ENCODE peak calls at places on chromosomes 1 and 21, in nine cellular contexts. S is coronary artery; P is dorsolateral prefrontal cortex; Q is AG04449; D is endodermal cell; M is tibial artery; Y is CD8-positive, alpha-beta T cell; L is foreskin fibroblast; B is heart left ventricle. X is an unnamed sample.

GRCh38 chr1:14499312-14500040 is 99.0 kb upstream of the KAZN start:
- DNase-seq in S (no peak), Y (no peak), D (peak; percentile 17), Q (no peak), B (no peak), M (no peak), P (no peak), L (no peak), X (no peak)

GRCh38 chr1:234875953-234876814 is 252.5 kb downstream of the TOMM20 start:
- DNase-seq in S (no peak), B (no peak), M (peak; percentile 38), P (peak; percentile 21), Q (no peak), Y (no peak), L (peak; percentile 68), D (no peak), X (no peak)

GRCh38 chr1:201295861-201296260 is 12.6 kb downstream of the PKP1 start:
- DNase-seq in L (peak; percentile 84), S (no peak), B (no peak), Q (peak; percentile 42), P (no peak), Y (no peak), M (no peak), D (no peak), X (no peak)

GRCh38 chr1:31568895-31569655 is 7.2 kb upstream of the TINAGL1 start:
- DNase-seq in D (peak; percentile 47), P (no peak), Q (no peak), L (no peak), B (no peak), Y (no peak), M (no peak), S (no peak), X (no peak)

GRCh38 chr21:46319192-46319591 is 4.5 kb downstream of the C21orf58 start:
- DNase-seq in B (no peak), P (no peak), Y (no peak), L (no peak), Q (no peak), S (no peak), D (peak; percentile 45), M (no peak), X (no peak)

GRCh38 chr1:243268284-243268653 is 12.4 kb downstream of the SDCCAG8 start:
- DNase-seq in L (peak; percentile 92), P (no peak), D (no peak), Y (no peak), B (no peak), Q (no peak), M (no peak), S (no peak), X (peak; percentile 61)

GRCh38 chr1:70745199-70745598 is 302.4 kb downstream of the PTGER3 start:
- DNase-seq in P (no peak), M (no peak), S (no peak), Q (no peak), D (peak; percentile 66), L (peak; percentile 6), Y (no peak), B (no peak), X (no peak)

GRCh38 chr1:25145775-25146381 is 86.4 kb downstream of the SYF2 start:
- DNase-seq in D (no peak), P (no peak), B (no peak), S (no peak), M (no peak), Q (no peak), L (no peak), Y (no peak), X (no peak)

GRCh38 chr1:13228343-13228781 is 2.4 kb upstream of the PRAMEF18 start:
- DNase-seq in D (peak; percentile 76), P (no peak), M (no peak), S (no peak), L (no peak), B (peak; percentile 3), Y (peak; percentile 24), Q (no peak), X (no peak)

GRCh38 chr1:40404670-40405462 is 31.3 kb downstream of the SMAP2 start:
- DNase-seq in P (no peak), S (no peak), Q (no peak), L (peak; percentile 81), M (no peak), D (no peak), B (no peak), Y (no peak), X (peak; percentile 60)

GRCh38 chr1:226486163-226486562 is 62.4 kb upstream of the STUM start:
- DNase-seq in Y (no peak), D (no peak), S (no peak), L (no peak), M (no peak), B (no peak), Q (no peak), P (no peak), X (no peak)

GRCh38 chr1:204958325-204959307 is 84.4 kb upstream of the CNTN2 start:
- DNase-seq in P (peak; percentile 37), Y (no peak), M (no peak), Q (no peak), S (no peak), L (no peak), D (no peak), B (no peak), X (no peak)

GRCh38 chr1:44684525-44684924 is 10.0 kb downstream of the ARMH1 start:
- DNase-seq in M (no peak), P (no peak), D (no peak), Q (no peak), B (no peak), L (no peak), Y (no peak), S (no peak), X (no peak)

GRCh38 chr1:26531651-26532131 is 2.1 kb downstream of the RPS6KA1 start:
- DNase-seq in L (no peak), S (no peak), D (no peak), M (no peak), Q (no peak), P (no peak), Y (no peak), B (no peak), X (no peak)

GRCh38 chr21:23020969-23021368 is 2022.8 kb downstream of the NCAM2 start:
- DNase-seq in L (no peak), P (no peak), Y (no peak), S (no peak), D (no peak), Q (no peak), B (no peak), M (no peak), X (no peak)

GRCh38 chr1:36784147-36784862 is 250.0 kb downstream of the GRIK3 start:
- DNase-seq in B (no peak), P (no peak), L (no peak), D (no peak), S (no peak), Q (no peak), Y (no peak), M (no peak), X (no peak)

GRCh38 chr1:27774654-27775053 is 1.6 kb downstream of the STX12 start:
- DNase-seq in M (no peak), S (no peak), L (no peak), B (no peak), P (no peak), Y (no peak), D (no peak), Q (no peak), X (no peak)

GRCh38 chr1:68673771-68674170 is 176.9 kb upstream of the DEPDC1 start:
- DNase-seq in L (no peak), Y (no peak), D (no peak), Q (no peak), P (no peak), B (no peak), S (no peak), M (no peak), X (no peak)

DNA sequence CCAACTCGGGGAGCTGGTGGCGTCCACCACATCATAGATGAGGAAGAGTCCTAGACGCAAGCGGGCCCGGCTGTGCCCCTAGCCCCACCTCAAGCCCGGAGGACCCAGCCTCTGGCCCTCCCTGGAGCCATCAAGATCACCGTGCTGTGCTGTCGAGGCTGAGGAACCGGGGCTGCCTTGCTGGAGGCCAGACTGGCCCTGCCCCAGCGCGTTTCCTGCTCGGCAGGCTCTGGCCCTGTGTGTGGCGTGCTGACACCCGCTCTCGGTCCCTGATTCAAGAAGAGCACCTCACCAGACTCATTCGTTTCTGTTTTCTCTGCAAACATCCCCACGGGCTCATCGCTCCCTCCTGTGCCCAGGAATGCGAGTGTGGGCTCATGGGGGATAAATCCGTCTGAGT is 51.1 kb downstream of the GLIS1 start:
- DNase-seq in L (no peak), P (no peak), D (peak; percentile 66), M (no peak), B (no peak), Y (no peak), Q (no peak), S (no peak), X (no peak)
- H3K4me3 ChIP-seq in L (no peak overlapping the region), P (no peak overlapping the region), D (no peak overlapping the region), M (no peak overlapping the region), B (no peak overlapping the region), Y (no peak overlapping the region), Q (no peak overlapping the region), S (no peak overlapping the region), X (no peak overlapping the region)

GRCh38 chr1:217891966-217892365 is 260.8 kb downstream of the SPATA17 start:
- DNase-seq in Q (no peak), S (no peak), D (no peak), P (no peak), B (no peak), Y (no peak), M (no peak), L (no peak), X (peak; percentile 12)

GRCh38 chr1:217892750-217893149 is 261.6 kb downstream of the SPATA17 start:
- DNase-seq in B (no peak), M (no peak), P (no peak), S (no peak), D (no peak), Q (no peak), Y (no peak), L (no peak), X (no peak)

DNA sequence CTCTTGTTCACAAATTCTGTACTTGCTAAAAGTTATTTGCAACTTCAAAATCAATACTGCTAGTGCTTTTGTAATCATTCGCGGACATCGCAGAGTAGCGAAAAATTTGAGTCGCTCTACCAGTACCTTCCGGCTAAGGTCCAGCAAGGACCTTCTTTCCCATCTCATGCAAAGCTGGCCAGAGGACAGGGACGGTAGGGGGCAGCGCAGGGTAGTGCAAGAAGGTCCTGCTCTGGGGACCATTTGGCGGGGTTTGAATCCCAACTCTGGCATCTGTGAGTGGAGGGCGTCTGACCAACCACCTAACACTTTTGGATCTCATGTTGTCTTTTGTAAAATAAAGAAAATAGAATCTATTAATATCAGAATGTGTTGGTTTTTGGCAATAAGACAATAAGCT is 258.3 kb downstream of the SPATA17 start:
- DNase-seq in B (no peak), Y (no peak), P (no peak), S (no peak), M (no peak), Q (no peak), D (peak; percentile 94), L (no peak), X (no peak)
- TF ChIP-seq CTCF in B (no peak), Y (no peak), P (no peak), S (no peak), M (no peak), Q (peak; percentile 10), D (peak; percentile 91), L (no peak), X (no peak)

GRCh38 chr1:89855413-89856123 is 34.7 kb downstream of the LRRC8D start:
- DNase-seq in B (no peak), M (no peak), Q (no peak), P (no peak), D (no peak), Y (no peak), L (peak; percentile 77), S (no peak), X (peak; percentile 38)
- H3K4me3 ChIP-seq in B (no peak overlapping the region), M (no peak overlapping the region), Q (no peak overlapping the region), P (no peak overlapping the region), D (no peak overlapping the region), Y (no peak overlapping the region), L (no peak overlapping the region), S (no peak overlapping the region), X (no peak overlapping the region)

GRCh38 chr1:54488065-54488750 is 59.8 kb upstream of the ACOT11 start:
- DNase-seq in L (peak; percentile 97), P (peak; percentile 89), Q (no peak), Y (peak; percentile 73), B (peak; percentile 96), D (peak; percentile 97), S (peak; percentile 95), M (peak; percentile 86), X (peak; percentile 65)
- TF ChIP-seq CTCF in L (no peak), P (no peak), Q (peak; percentile 11), Y (no peak), B (no peak), D (peak; percentile 43), S (no peak), M (peak; percentile 19), X (peak; percentile 32)

X was measured in astrocyte of the cerebellum.